ENCODE peak calls at places on chromosomes 1 and 21, in eight cellular contexts. W is lung, H is ascending aorta, M is keratinocyte, Q is IMR-90, Z is uterus, N is endodermal cell, O is thyroid gland. F is an unnamed sample.
A peak's percentile ranks its signal among the peaks of the same experiment; 100 is the strongest.

GRCh38 chr1:233326995-233327937 is at the start of gene MAP3K21:
- DNase-seq in W (peak; percentile 97), H (peak; percentile 90), M (peak; percentile 78), Q (no peak), Z (peak; percentile 61), N (peak; percentile 99), O (peak; percentile 98), F (peak; percentile 35)

GRCh38 chr1:230681599-230681998 is 32.3 kb downstream of the AGT start:
- DNase-seq in W (no peak), H (no peak), M (peak; percentile 13), Q (peak; percentile 85), Z (no peak), N (no peak), O (peak; percentile 68), F (peak; percentile 29)

GRCh38 chr1:202252271-202252670 is 58.7 kb downstream of the LGR6 start:
- DNase-seq in W (no peak), H (peak; percentile 58), M (no peak), Q (no peak), Z (no peak), N (peak; percentile 29), O (no peak), F (no peak)

GRCh38 chr21:34129039-34129891 is 55.9 kb downstream of the MRPS6 start:
- DNase-seq in W (no peak), H (peak; percentile 85), M (no peak), Q (peak; percentile 92), Z (peak; percentile 74), N (peak; percentile 67), O (peak; percentile 80), F (peak; percentile 74)

GRCh38 chr1:47561523-47562007 is 123.7 kb downstream of the FOXD2 start:
- DNase-seq in W (no peak), H (no peak), M (peak; percentile 65), Q (no peak), Z (no peak), N (peak; percentile 56), O (no peak), F (no peak)

GRCh38 chr1:84103197-84103992 is 40.7 kb upstream of the PRKACB start:
- DNase-seq in W (no peak), H (peak; percentile 65), M (no peak), Q (peak; percentile 93), Z (peak; percentile 45), N (peak; percentile 70), O (peak; percentile 58), F (no peak)

GRCh38 chr1:19087017-19087736 is 122.9 kb downstream of the UBR4 start:
- DNase-seq in W (no peak), H (no peak), M (no peak), Q (peak; percentile 58), Z (no peak), N (no peak), O (peak; percentile 64), F (no peak)

GRCh38 chr1:158999301-159000069 is 10.2 kb upstream of the IFI16 start:
- DNase-seq in W (peak; percentile 74), H (peak; percentile 89), M (no peak), Q (peak; percentile 88), Z (peak; percentile 96), N (peak; percentile 94), O (peak; percentile 56), F (peak; percentile 73)

GRCh38 chr1:55049271-55049913 is 10.0 kb downstream of the PCSK9 start:
- DNase-seq in W (no peak), H (no peak), M (no peak), Q (no peak), Z (no peak), N (no peak), O (no peak), F (no peak)
- H3K27ac ChIP-seq in W (no peak overlapping the region), H (no peak overlapping the region), M (no peak overlapping the region), Q (no peak overlapping the region), Z (no peak overlapping the region), N (no peak overlapping the region), O (no peak overlapping the region), F (no peak overlapping the region)

GRCh38 chr1:171487038-171487437 is 1.7 kb downstream of the PRRC2C start:
- DNase-seq in W (no peak), H (no peak), M (no peak), Q (no peak), Z (no peak), N (no peak), O (no peak), F (no peak)
- H3K4me3 ChIP-seq in W (no peak overlapping the region), H (peak overlapping the region; percentile 75), M (peak overlapping the region; percentile 74), Q (peak overlapping the region; percentile 87), Z (peak overlapping the region; percentile 91), N (peak overlapping the region; percentile 91), O (no peak overlapping the region), F (peak overlapping the region; percentile 94)

DNA sequence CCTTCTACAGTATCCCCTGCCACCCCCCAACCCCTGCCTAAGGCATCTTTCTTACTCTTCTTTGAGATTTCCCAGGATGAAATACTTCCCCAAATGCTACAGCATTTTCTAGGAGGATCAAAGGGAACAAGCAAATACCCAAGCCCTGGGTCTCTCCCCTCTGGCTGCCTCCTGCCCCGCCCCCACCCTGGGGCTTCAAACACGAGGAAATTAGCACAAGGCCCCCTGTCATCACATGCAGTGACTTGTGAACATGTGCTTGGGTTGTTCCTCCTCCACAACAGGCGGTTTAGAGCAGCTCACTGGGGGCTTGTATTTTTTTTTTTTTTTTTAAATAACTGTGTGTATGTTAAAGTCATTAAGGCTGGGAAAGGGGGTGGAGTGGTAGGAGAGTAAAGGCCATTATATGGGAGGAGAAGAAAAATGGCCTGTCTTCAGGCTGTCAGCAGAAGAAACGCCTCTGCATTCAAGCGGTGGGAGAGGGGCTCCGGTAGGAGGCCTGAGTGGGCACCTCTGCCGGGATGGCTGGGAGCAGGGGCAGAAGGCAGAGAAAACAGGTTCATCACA is 64.3 kb downstream of the PLXNA2 start:
- DNase-seq in W (no peak), H (no peak), M (no peak), Q (no peak), Z (no peak), N (peak; percentile 64), O (no peak), F (no peak)
- H3K4me1 ChIP-seq in W (peaks cover 26% of the 10 kb centered on the region), H (peaks cover 43% of the 10 kb centered on the region), M (peaks cover 35% of the 10 kb centered on the region), Q (peaks cover 7% of the 10 kb centered on the region), Z (peaks cover 33% of the 10 kb centered on the region), N (peaks cover 40% of the 10 kb centered on the region), O (peaks cover 52% of the 10 kb centered on the region), F (peaks cover 69% of the 10 kb centered on the region)

GRCh38 chr1:183461350-183461749 is 10.9 kb upstream of the SMG7 start:
- DNase-seq in W (peak; percentile 30), H (no peak), M (no peak), Q (no peak), Z (no peak), N (peak; percentile 53), O (no peak), F (no peak)
- H3K27ac ChIP-seq in W (no peak overlapping the region), H (no peak overlapping the region), M (no peak overlapping the region), Q (no peak overlapping the region), Z (no peak overlapping the region), N (no peak overlapping the region), O (no peak overlapping the region), F (no peak overlapping the region)

DNA sequence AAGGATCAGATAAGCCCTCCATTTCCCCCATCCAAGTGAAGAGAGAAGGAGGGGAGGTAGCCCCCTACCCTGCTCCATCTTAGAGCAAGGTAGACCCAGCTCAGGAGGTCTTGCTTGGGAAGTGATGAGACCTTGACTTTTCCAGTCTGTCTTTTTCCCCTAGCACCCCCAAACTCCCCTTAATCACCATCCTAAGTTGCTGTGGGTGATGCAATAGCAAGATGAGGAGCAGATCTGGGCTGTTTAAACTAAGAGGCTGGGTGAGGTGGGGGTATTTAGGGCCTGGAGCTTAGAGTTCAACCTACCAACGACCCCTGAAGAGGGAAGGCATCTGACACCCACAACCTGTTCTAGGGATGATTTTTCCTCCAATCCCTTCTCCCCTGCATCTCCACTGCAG is 1.7 kb downstream of the ATP1A2 start:
- DNase-seq in W (no peak), H (no peak), M (no peak), Q (no peak), Z (no peak), N (no peak), O (no peak), F (no peak)
- H3K4me3 ChIP-seq in W (no peak overlapping the region), H (peak overlapping the region; percentile 68), M (no peak overlapping the region), Q (no peak overlapping the region), Z (no peak overlapping the region), N (no peak overlapping the region), O (no peak overlapping the region), F (peak overlapping the region; percentile 86)

GRCh38 chr1:183891158-183891557 is 86.2 kb downstream of the RGL1 start:
- DNase-seq in W (no peak), H (no peak), M (no peak), Q (no peak), Z (no peak), N (no peak), O (no peak), F (no peak)

GRCh38 chr1:183884512-183884911 is 79.6 kb downstream of the RGL1 start:
- DNase-seq in W (no peak), H (no peak), M (no peak), Q (no peak), Z (no peak), N (no peak), O (no peak), F (no peak)

GRCh38 chr1:183885142-183885735 is 80.3 kb downstream of the RGL1 start:
- DNase-seq in W (no peak), H (no peak), M (no peak), Q (peak; percentile 44), Z (no peak), N (no peak), O (no peak), F (no peak)

GRCh38 chr1:183889095-183889494 is 84.2 kb downstream of the RGL1 start:
- DNase-seq in W (no peak), H (no peak), M (no peak), Q (no peak), Z (no peak), N (no peak), O (no peak), F (no peak)

GRCh38 chr1:183887826-183888819 is 83.2 kb downstream of the RGL1 start:
- DNase-seq in W (no peak), H (no peak), M (no peak), Q (peak; percentile 15), Z (no peak), N (no peak), O (no peak), F (no peak)
- H3K4me1 ChIP-seq in W (peaks cover 11% of the 10 kb centered on the region), H (peaks cover 8% of the 10 kb centered on the region), M (no peaks in the 10 kb centered on the region), Q (peaks cover 3% of the 10 kb centered on the region), Z (no peaks in the 10 kb centered on the region), N (no peaks in the 10 kb centered on the region), O (no peaks in the 10 kb centered on the region), F (peaks cover 24% of the 10 kb centered on the region)

GRCh38 chr1:112676543-112676942 is 2.1 kb downstream of the MOV10 start:
- DNase-seq in W (no peak), H (no peak), M (no peak), Q (no peak), Z (no peak), N (no peak), O (no peak), F (no peak)

GRCh38 chr1:112673589-112674439 is 645 bp upstream of the MOV10 start:
- DNase-seq in W (no peak), H (no peak), M (no peak), Q (peak; percentile 71), Z (no peak), N (no peak), O (peak; percentile 26), F (peak; percentile 32)

GRCh38 chr1:112674440-112674985 is at the start of gene MOV10:
- DNase-seq in W (peak; percentile 78), H (peak; percentile 84), M (peak; percentile 54), Q (peak; percentile 67), Z (peak; percentile 71), N (peak; percentile 89), O (peak; percentile 76), F (peak; percentile 58)

GRCh38 chr1:112675728-112676381 is 1.4 kb downstream of the MOV10 start:
- DNase-seq in W (no peak), H (no peak), M (no peak), Q (peak; percentile 35), Z (no peak), N (no peak), O (no peak), F (no peak)

GRCh38 chr1:112674986-112675727 is 698 bp downstream of the MOV10 start:
- DNase-seq in W (no peak), H (peak; percentile 70), M (no peak), Q (peak; percentile 6), Z (peak; percentile 62), N (peak; percentile 87), O (peak; percentile 62), F (peak; percentile 36)
- H3K27ac ChIP-seq in W (peak overlapping the region; percentile 83), H (peak overlapping the region; percentile 89), M (peak overlapping the region; percentile 80), Q (peak overlapping the region; percentile 97), Z (peak overlapping the region; percentile 96), N (no peak overlapping the region), O (peak overlapping the region; percentile 92), F (peak overlapping the region; percentile 83)